ENCODE peak calls at places on chromosomes 5 and 9, in eight cellular contexts. Q, R, W, K, X, Z, D and H are unnamed samples.
A peak's percentile ranks its signal among the peaks of the same experiment; 100 is the strongest.

GRCh38 chr9:112757300-112757883 is 6.8 kb downstream of the SNX30 start:
- DNase-seq in Z (no peak), X (no peak), K (peak; percentile 74), W (no peak), R (no peak), D (no peak), Q (no peak), H (no peak)

GRCh38 chr9:108903437-108904103 is 30.4 kb downstream of the ELP1 start:
- DNase-seq in X (no peak), Q (no peak), W (no peak), D (no peak), Z (no peak), K (no peak), R (no peak), H (no peak)

GRCh38 chr9:40927260-40927631 is 201.2 kb downstream of the FOXD4L6 start:
- DNase-seq in D (no peak), R (no peak), Q (no peak), K (no peak), X (no peak), W (no peak), Z (no peak), H (no peak)

GRCh38 chr5:17282283-17283120 is 65.1 kb downstream of the BASP1 start:
- DNase-seq in K (no peak), X (no peak), D (no peak), Q (no peak), W (no peak), R (no peak), Z (peak; percentile 82), H (no peak)

GRCh38 chr5:148556835-148557234 is 97.5 kb downstream of the HTR4 start:
- DNase-seq in Q (no peak), R (peak; percentile 62), Z (no peak), W (no peak), K (no peak), D (no peak), X (no peak), H (no peak)

GRCh38 chr5:67934976-67935375 is 280.6 kb upstream of the PIK3R1 start:
- DNase-seq in X (no peak), W (no peak), K (no peak), D (no peak), R (no peak), Q (no peak), Z (no peak), H (no peak)

GRCh38 chr5:107496466-107496865 is 174.3 kb downstream of the EFNA5 start:
- DNase-seq in Z (no peak), K (no peak), W (no peak), R (no peak), Q (no peak), X (no peak), D (no peak), H (no peak)

GRCh38 chr5:103327893-103328292 is 69.3 kb downstream of the MACIR start:
- DNase-seq in X (no peak), Z (no peak), W (no peak), K (no peak), Q (no peak), D (no peak), R (no peak), H (no peak)

GRCh38 chr9:545480-545879 is 296.0 kb upstream of the DMRT1 start:
- DNase-seq in D (no peak), Q (no peak), W (no peak), Z (no peak), K (peak; percentile 90), R (no peak), X (no peak), H (no peak)

GRCh38 chr5:1262381-1262780 is 32.5 kb downstream of the TERT start:
- DNase-seq in Z (no peak), D (no peak), K (peak; percentile 2), Q (no peak), W (no peak), R (no peak), X (peak; percentile 5), H (no peak)

GRCh38 chr5:32074401-32074800 is 99.7 kb downstream of the GOLPH3 start:
- DNase-seq in K (no peak), X (no peak), Z (no peak), Q (peak; percentile 21), D (no peak), R (no peak), W (no peak), H (no peak)

GRCh38 chr5:158028349-158028748 is 169.4 kb upstream of the CLINT1 start:
- DNase-seq in D (no peak), Q (no peak), X (no peak), Z (no peak), K (no peak), W (no peak), R (no peak), H (no peak)

GRCh38 chr9:70491798-70492736 is 77.6 kb upstream of the KLF9 start:
- DNase-seq in X (no peak), Z (no peak), K (peak; percentile 65), D (no peak), R (no peak), Q (no peak), W (no peak), H (no peak)

GRCh38 chr5:103526164-103526915 is 36.2 kb downstream of the NUDT12 start:
- DNase-seq in X (no peak), W (no peak), K (peak; percentile 87), R (no peak), Q (no peak), Z (no peak), D (no peak), H (no peak)

GRCh38 chr9:89640391-89640790 is 35.6 kb downstream of the GADD45G start:
- DNase-seq in X (no peak), Q (no peak), D (no peak), W (no peak), Z (no peak), R (no peak), K (no peak), H (no peak)

GRCh38 chr5:75235711-75236110 is 967 bp downstream of the ANKRD31 start:
- DNase-seq in X (no peak), D (no peak), K (no peak), Q (no peak), Z (no peak), W (no peak), R (no peak), H (no peak)

GRCh38 chr9:27131731-27132130 is 22.7 kb downstream of the TEK start:
- DNase-seq in Z (no peak), D (no peak), R (no peak), W (no peak), X (no peak), K (no peak), Q (no peak), H (no peak)

GRCh38 chr9:92242115-92242778 is 51.2 kb downstream of the IARS1 start:
- DNase-seq in R (no peak), Q (no peak), X (no peak), W (no peak), Z (no peak), D (no peak), K (peak; percentile 73), H (no peak)